ENCODE peak calls at places on chromosomes 16 and 17, in ten cellular contexts. Y is adrenal gland, A is sigmoid colon, E is kidney, P is lower leg skin, T is AG04450, U is fibroblast of pulmonary artery, K is OCI-LY7, O is astrocyte of the spinal cord, C is colonic mucosa. B is an unnamed sample.

GRCh38 chr16:79415983-79416641 is 184.4 kb downstream of the MAF start:
- DNase-seq in T (no peak), U (no peak), A (no peak), C (no peak), P (no peak), E (no peak), O (no peak), Y (no peak), K (no peak), B (no peak)

GRCh38 chr16:28880955-28881354 is 2.7 kb downstream of the ATP2A1 start:
- DNase-seq in T (no peak), E (no peak), P (no peak), Y (no peak), O (no peak), U (no peak), A (no peak), C (no peak), K (no peak), B (no peak)

GRCh38 chr16:65285128-65286120 is 163.6 kb upstream of the CDH11 start:
- DNase-seq in C (no peak), O (peak; percentile 67), P (no peak), Y (no peak), T (no peak), K (no peak), A (no peak), E (no peak), U (peak; percentile 12), B (no peak)

GRCh38 chr17:15262291-15263205 is 2.6 kb downstream of the PMP22 start:
- DNase-seq in E (peak; percentile 95), Y (peak; percentile 84), P (peak; percentile 97), A (peak; percentile 98), O (peak; percentile 87), C (peak; percentile 83), T (peak; percentile 73), K (no peak), U (peak; percentile 84), B (peak; percentile 23)

GRCh38 chr16:3656491-3657468 is 2.3 kb downstream of the DNASE1 start:
- DNase-seq in Y (peak; percentile 57), T (no peak), O (no peak), U (no peak), K (no peak), P (no peak), A (peak; percentile 52), E (peak; percentile 71), C (no peak), B (no peak)

GRCh38 chr17:4162775-4163498 is 19.9 kb downstream of the CYB5D2 start:
- DNase-seq in T (no peak), C (no peak), Y (no peak), O (no peak), E (no peak), A (no peak), P (no peak), K (peak; percentile 27), U (no peak), B (no peak)

GRCh38 chr17:13502263-13502662 is 99.5 kb downstream of the HS3ST3A1 start:
- DNase-seq in T (no peak), O (no peak), U (no peak), E (no peak), K (no peak), C (no peak), A (no peak), Y (no peak), P (no peak), B (no peak)

GRCh38 chr16:80100846-80101451 is 439.8 kb upstream of the DYNLRB2 start:
- DNase-seq in A (no peak), C (no peak), O (peak; percentile 29), E (no peak), T (no peak), K (no peak), Y (no peak), U (no peak), P (no peak), B (no peak)

GRCh38 chr16:27491894-27492587 is 57.7 kb downstream of the GTF3C1 start:
- DNase-seq in K (no peak), Y (no peak), E (peak; percentile 45), C (no peak), O (no peak), T (no peak), P (no peak), A (no peak), U (no peak), B (no peak)

GRCh38 chr17:82328994-82329507 is 4.5 kb downstream of the SECTM1 start:
- DNase-seq in U (no peak), Y (no peak), T (no peak), E (peak; percentile 73), C (no peak), O (no peak), A (no peak), K (no peak), P (no peak), B (no peak)

GRCh38 chr16:12881182-12881581 is 20.2 kb upstream of the SHISA9 start:
- DNase-seq in C (no peak), A (no peak), Y (no peak), K (no peak), T (no peak), U (no peak), P (no peak), E (no peak), O (no peak), B (no peak)

GRCh38 chr16:51939371-51940005 is 607.5 kb downstream of the TOX3 start:
- DNase-seq in C (no peak), A (no peak), T (no peak), E (no peak), P (no peak), K (no peak), Y (no peak), U (no peak), O (no peak), B (no peak)

GRCh38 chr17:44220211-44221071 is 966 bp upstream of the UBTF start:
- DNase-seq in T (no peak), P (peak; percentile 90), Y (peak; percentile 61), U (peak; percentile 64), E (peak; percentile 88), K (peak; percentile 77), O (peak; percentile 44), A (peak; percentile 77), C (peak; percentile 54), B (peak; percentile 67)

GRCh38 chr17:35373984-35374765 is 754 bp upstream of the SLFN11 start:
- DNase-seq in E (peak; percentile 78), T (no peak), A (peak; percentile 88), O (peak; percentile 39), C (peak; percentile 37), Y (peak; percentile 51), U (peak; percentile 70), K (no peak), P (peak; percentile 93), B (peak; percentile 28)

GRCh38 chr17:31877911-31878702 is 19.1 kb upstream of the COPRS start:
- DNase-seq in C (no peak), E (no peak), P (no peak), O (peak; percentile 98), Y (no peak), T (no peak), U (peak; percentile 14), A (no peak), K (no peak), B (no peak)

GRCh38 chr16:61887903-61888302 is 148.3 kb downstream of the CDH8 start:
- DNase-seq in A (no peak), P (no peak), O (peak; percentile 54), K (peak; percentile 55), C (no peak), E (no peak), U (peak; percentile 61), T (no peak), Y (no peak), B (no peak)

DNA sequence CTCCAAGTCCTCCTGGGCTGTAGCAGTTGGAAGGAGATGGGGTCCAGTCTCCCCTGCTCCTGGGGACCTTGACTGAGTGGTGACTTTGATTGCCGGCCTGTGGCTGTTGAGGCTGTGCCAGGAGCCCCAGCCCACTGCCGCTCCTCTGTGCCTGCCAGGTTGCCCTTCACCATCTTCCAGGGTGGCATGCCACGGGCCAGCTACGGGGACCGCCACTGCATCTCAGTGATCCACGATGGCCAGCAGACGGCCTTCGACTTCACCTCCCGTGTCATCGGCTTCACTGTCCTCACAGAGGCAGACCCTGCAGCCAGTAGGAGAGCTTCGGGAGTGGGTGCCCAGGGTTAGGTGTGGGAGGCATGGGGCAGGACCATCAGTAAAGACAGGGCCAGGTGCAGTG is 23.4 kb upstream of the MYO15B start:
- DNase-seq in Y (no peak), C (no peak), T (no peak), U (no peak), P (no peak), K (no peak), E (no peak), A (no peak), O (no peak), B (no peak)
- TF ChIP-seq CTCF in Y (no peak), C (no peak), T (no peak), U (no peak), P (no peak), K (no peak), E (no peak), A (no peak), O (no peak), B (no peak)

GRCh38 chr17:60745544-60745943 is 67.9 kb downstream of the BCAS3 start:
- DNase-seq in A (no peak), Y (no peak), T (no peak), K (no peak), O (no peak), C (no peak), P (no peak), E (no peak), U (peak; percentile 5), B (no peak)
- TF ChIP-seq CTCF in A (no peak), Y (no peak), T (peak; percentile 6), K (peak; percentile 16), O (no peak), C (no peak), P (no peak), E (no peak), U (no peak), B (no peak)

DNA sequence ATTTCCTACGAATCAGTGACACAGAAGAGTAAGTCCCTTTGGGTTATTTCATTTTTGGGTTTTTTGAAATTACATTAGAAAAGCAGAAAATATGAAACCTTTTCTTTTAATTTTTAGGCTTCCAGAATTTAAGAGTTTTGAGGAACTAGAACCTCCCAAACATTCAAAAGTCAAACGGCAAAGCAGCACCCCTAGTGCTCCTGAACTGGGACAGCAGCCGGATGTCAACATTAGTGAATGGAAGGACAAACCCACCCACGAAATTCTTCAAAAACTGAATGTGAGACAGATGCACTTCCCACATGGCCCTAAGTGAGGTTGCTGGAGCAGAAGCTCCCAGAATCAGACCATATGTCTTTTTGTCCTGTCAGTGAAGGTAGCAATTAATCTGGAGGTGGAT is 199.4 kb downstream of the PHKB start:
- DNase-seq in P (no peak), T (no peak), E (no peak), C (no peak), O (no peak), A (no peak), U (no peak), Y (no peak), K (peak; percentile 5), B (no peak)
- TF ChIP-seq CTCF in P (no peak), T (no peak), E (no peak), C (no peak), O (no peak), A (no peak), U (no peak), Y (no peak), K (no peak), B (no peak)

GRCh38 chr16:50593410-50594139 is 45.4 kb downstream of the NKD1 start:
- DNase-seq in A (no peak), E (no peak), U (peak; percentile 31), T (no peak), C (no peak), K (no peak), O (no peak), Y (no peak), P (no peak), B (no peak)
- TF ChIP-seq CTCF in A (no peak), E (no peak), U (peak; percentile 28), T (peak; percentile 47), C (no peak), K (peak; percentile 50), O (peak; percentile 36), Y (no peak), P (no peak), B (no peak)